ENCODE peak calls at places on chromosomes 2 and 18, in five cellular contexts. C is HepG2, K is H1, E is K562, U is endothelial cell of umbilical vein. N is an unnamed sample.
A peak's percentile ranks its signal among the peaks of the same experiment; 100 is the strongest.

GRCh38 chr2:234446404-234447076 is 50.3 kb downstream of the ARL4C start:
- DNase-seq in C (no peak), K (no peak), E (no peak), U (peak; percentile 52), N (no peak)

GRCh38 chr18:79397830-79398761 is 2.4 kb downstream of the NFATC1 start:
- DNase-seq in C (no peak), K (no peak), E (no peak), U (peak; percentile 60), N (no peak)

GRCh38 chr2:128557841-128558241 is 239.2 kb upstream of the HS6ST1 start:
- DNase-seq in C (no peak), K (no peak), E (no peak), U (no peak), N (no peak)

GRCh38 chr2:96648306-96648705 is 5.7 kb downstream of the FER1L5 start:
- DNase-seq in C (no peak), K (no peak), E (no peak), U (no peak), N (no peak)

GRCh38 chr2:228410051-228410450 is 228.6 kb upstream of the SPHKAP start:
- DNase-seq in C (no peak), K (no peak), E (no peak), U (no peak), N (no peak)

GRCh38 chr2:150271952-150272351 is 215.5 kb downstream of the RND3 start:
- DNase-seq in C (no peak), K (no peak), E (no peak), U (no peak), N (peak; percentile 36)

GRCh38 chr2:3911891-3912455 is 208.6 kb downstream of the DCDC2C start:
- DNase-seq in C (no peak), K (no peak), E (no peak), U (no peak), N (no peak)

GRCh38 chr2:226095058-226095457 is 695.5 kb downstream of the NYAP2 start:
- DNase-seq in C (no peak), K (no peak), E (no peak), U (no peak), N (no peak)

GRCh38 chr18:42028232-42028832 is 73.3 kb downstream of the PIK3C3 start:
- DNase-seq in C (peak; percentile 12), K (no peak), E (peak; percentile 32), U (peak; percentile 47), N (peak; percentile 7)

GRCh38 chr2:72236445-72237067 is 88.9 kb upstream of the CYP26B1 start:
- DNase-seq in C (no peak), K (no peak), E (no peak), U (peak; percentile 76), N (peak; percentile 56)

GRCh38 chr2:129605654-129606053 is 373.8 kb upstream of the RAB6C start:
- DNase-seq in C (no peak), K (no peak), E (no peak), U (no peak), N (no peak)

GRCh38 chr2:190765386-190766173 is 115.0 kb upstream of the GLS start:
- DNase-seq in C (no peak), K (no peak), E (no peak), U (no peak), N (no peak)

GRCh38 chr2:38747007-38747424 is 4.1 kb downstream of the SRSF7 start:
- DNase-seq in C (no peak), K (no peak), E (no peak), U (no peak), N (no peak)

GRCh38 chr2:163248321-163249090 is 409.9 kb upstream of the KCNH7 start:
- DNase-seq in C (no peak), K (no peak), E (no peak), U (no peak), N (no peak)

GRCh38 chr2:26770986-26771586 is 7.0 kb downstream of the SLC35F6 start:
- DNase-seq in C (peak; percentile 62), K (no peak), E (peak; percentile 70), U (peak; percentile 69), N (peak; percentile 78)

GRCh38 chr2:42949125-42949524 is 156.7 kb upstream of the HAAO start:
- DNase-seq in C (no peak), K (no peak), E (no peak), U (no peak), N (no peak)

GRCh38 chr2:84832772-84833461 is 48.0 kb downstream of the TRABD2A start:
- DNase-seq in C (no peak), K (no peak), E (no peak), U (no peak), N (no peak)

GRCh38 chr2:158822212-158822611 is 27.1 kb downstream of the DAPL1 start:
- DNase-seq in C (no peak), K (no peak), E (no peak), U (no peak), N (no peak)

GRCh38 chr2:38835015-38835601 is 40.6 kb downstream of the DHX57 start:
- DNase-seq in C (peak; percentile 55), K (no peak), E (no peak), U (peak; percentile 40), N (peak; percentile 55)

GRCh38 chr2:38159171-38159570 is 83.2 kb upstream of the CYP1B1 start:
- DNase-seq in C (no peak), K (no peak), E (no peak), U (no peak), N (no peak)

GRCh38 chr2:117726747-117727146 is 87.7 kb upstream of the DDX18 start:
- DNase-seq in C (no peak), K (no peak), E (no peak), U (no peak), N (no peak)

GRCh38 chr2:55805662-55806061 is 112.0 kb upstream of the PNPT1 start:
- DNase-seq in C (no peak), K (no peak), E (no peak), U (no peak), N (no peak)

GRCh38 chr18:72544092-72544886 is at the start of gene CBLN2:
- DNase-seq in C (peak; percentile 23), K (peak; percentile 89), E (peak; percentile 23), U (peak; percentile 64), N (peak; percentile 49)

GRCh38 chr2:68357608-68358337 is 7.3 kb upstream of the PLEK start:
- DNase-seq in C (peak; percentile 52), K (peak; percentile 56), E (no peak), U (peak; percentile 57), N (peak; percentile 22)

GRCh38 chr2:230717595-230717994 is 5.0 kb downstream of the CAB39 start:
- DNase-seq in C (no peak), K (no peak), E (no peak), U (no peak), N (no peak)

GRCh38 chr2:98637401-98638144 is 29.2 kb downstream of the UNC50 start:
- DNase-seq in C (no peak), K (no peak), E (no peak), U (no peak), N (no peak)
- TF ChIP-seq JUN in C (no peak), K (no peak), E (no peak), U (no peak), N (no peak)

DNA sequence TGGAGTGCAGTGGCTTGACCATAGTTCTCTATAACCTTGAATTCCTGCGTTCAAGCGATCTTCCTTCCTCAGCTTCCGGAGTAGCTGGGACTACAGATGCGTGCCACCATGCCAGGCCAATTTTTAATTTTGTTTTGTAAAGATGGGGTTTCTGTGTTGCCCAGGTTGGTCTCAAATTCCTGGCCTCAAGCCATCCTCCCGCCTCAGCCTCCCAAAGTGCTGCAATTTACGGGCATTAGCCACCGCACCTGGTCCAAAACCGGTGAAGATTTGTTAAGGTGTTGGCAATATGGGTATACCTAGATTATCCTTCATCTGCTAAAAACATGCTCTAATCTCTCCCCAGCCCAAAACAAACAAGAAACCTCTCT is 1.3 kb upstream of the EIF2AK3 start:
- DNase-seq in C (no peak), K (no peak), E (no peak), U (no peak), N (no peak)
- H3K4me1 ChIP-seq in C (peaks cover 36% of the 10 kb centered on the region), K (peaks cover 25% of the 10 kb centered on the region), E (peaks cover 22% of the 10 kb centered on the region), U (peaks cover 24% of the 10 kb centered on the region), N (peaks cover 21% of the 10 kb centered on the region)

DNA sequence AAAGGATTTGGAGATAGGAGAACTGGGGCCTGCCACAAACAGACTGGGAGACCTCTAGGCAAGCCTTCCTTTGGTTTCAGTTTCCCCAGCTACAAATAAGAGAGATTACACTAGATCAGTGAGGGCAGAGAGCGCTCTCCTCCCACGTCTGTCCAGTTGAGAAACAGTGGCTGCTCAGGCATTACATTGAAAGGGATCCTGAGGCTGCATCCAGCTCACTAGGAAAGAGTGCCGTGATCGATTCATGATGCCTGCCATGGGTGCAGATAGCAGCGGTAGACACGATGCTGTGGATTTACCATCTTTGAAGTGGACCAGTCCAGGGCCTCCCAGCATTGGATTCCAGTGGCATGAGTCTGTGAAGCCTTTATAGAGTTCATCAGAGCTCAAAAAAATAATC is 62.6 kb downstream of the EN1 start:
- DNase-seq in C (no peak), K (no peak), E (no peak), U (no peak), N (no peak)
- TF ChIP-seq MAX in C (no peak), K (no peak), E (no peak), U (no peak), N (no peak)

DNA sequence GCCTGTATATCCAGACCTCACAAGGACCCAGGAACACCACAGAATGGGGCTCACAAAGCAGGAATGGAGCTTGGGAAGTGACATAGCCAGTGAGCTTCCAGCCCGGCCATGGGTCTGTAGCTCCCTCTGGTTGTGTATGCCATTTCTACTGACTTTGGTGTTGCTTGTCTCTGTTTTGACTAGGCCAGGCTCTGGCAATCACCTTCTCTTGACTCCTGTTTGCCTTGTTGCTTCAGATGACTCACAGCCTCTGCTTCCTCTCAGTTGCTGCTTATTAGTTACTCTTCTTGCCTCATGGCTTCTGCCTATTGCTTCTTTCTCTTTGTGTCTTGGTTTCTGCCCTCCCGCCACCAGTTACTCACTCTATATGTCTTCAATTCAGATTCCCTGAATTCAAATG is 15.8 kb upstream of the IER3IP1 start:
- DNase-seq in C (peak; percentile 32), K (no peak), E (no peak), U (peak; percentile 35), N (no peak)
- TF ChIP-seq JUN in C (no peak), K (no peak), E (peak; percentile 19), U (no peak), N (no peak)

GRCh38 chr2:222865301-222865700 is 4.5 kb downstream of the ACSL3 start:
- DNase-seq in C (peak; percentile 71), K (no peak), E (no peak), U (no peak), N (no peak)
- H3K4me1 ChIP-seq in C (peaks cover 70% of the 10 kb centered on the region), K (peaks cover 13% of the 10 kb centered on the region), E (peaks cover 35% of the 10 kb centered on the region), U (peaks cover 30% of the 10 kb centered on the region), N (peaks cover 78% of the 10 kb centered on the region)

DNA sequence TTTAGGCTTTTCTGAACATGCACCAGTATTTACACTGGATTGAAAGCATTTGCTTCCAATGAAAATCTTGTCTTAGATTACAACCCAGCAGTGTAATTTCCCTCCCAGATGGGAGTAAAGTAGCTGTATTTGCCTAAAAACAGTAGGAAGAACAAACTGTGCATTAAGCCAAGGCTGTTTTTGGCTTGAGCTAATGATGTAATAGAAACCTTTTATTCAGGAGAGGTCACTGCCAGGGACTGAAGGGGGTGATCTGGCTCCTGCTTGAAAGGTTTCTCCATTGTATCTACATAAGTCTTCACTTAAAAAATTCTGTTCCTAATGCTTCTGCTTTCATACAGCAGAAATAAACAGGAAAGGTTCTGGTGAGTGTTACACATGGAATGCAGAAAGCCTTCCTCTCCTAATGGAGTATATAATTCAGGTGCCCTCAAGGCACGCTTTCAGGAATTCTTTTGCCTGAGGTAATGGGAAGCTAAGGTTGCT is 74.4 kb downstream of the MEIS1 start:
- DNase-seq in C (no peak), K (no peak), E (no peak), U (peak; percentile 88), N (no peak)
- TF ChIP-seq MAX in C (no peak), K (no peak), E (no peak), U (no peak), N (no peak)

GRCh38 chr18:9570255-9570654 is 44.1 kb downstream of the PPP4R1 start:
- DNase-seq in C (no peak), K (no peak), E (no peak), U (no peak), N (no peak)
- TF ChIP-seq JUN in C (no peak), K (no peak), E (no peak), U (no peak), N (no peak)